ENCODE peak calls at places on chromosomes 13 and 19, in five cellular contexts. J is cardiac fibroblast, P is left ventricle myocardium inferior, M is HFF-Myc, H is astrocyte of the cerebellum. G is an unnamed sample.

GRCh38 chr13:109485136-109485794 is 301.1 kb downstream of the IRS2 start:
- DNase-seq in J (no peak), P (no peak), M (no peak), H (no peak), G (no peak)

GRCh38 chr19:4556574-4557185 is 2.8 kb downstream of the SEMA6B start:
- DNase-seq in J (peak), P (no peak), M (no peak), H (no peak), G (no peak)

GRCh38 chr13:44410328-44410859 is 36.8 kb downstream of the SERP2 start:
- DNase-seq in J (no peak), P (no peak), M (no peak), H (no peak), G (no peak)

GRCh38 chr13:25347156-25347555 is 24.6 kb upstream of the ATP8A2 start:
- DNase-seq in J (no peak), P (no peak), M (no peak), H (no peak), G (no peak)

GRCh38 chr19:5330307-5330720 is 10.3 kb downstream of the PTPRS start:
- DNase-seq in J (no peak), P (no peak), M (no peak), H (no peak), G (no peak)

GRCh38 chr13:40732658-40733057 is 38.3 kb downstream of the MRPS31 start:
- DNase-seq in J (no peak), P (no peak), M (no peak), H (no peak), G (no peak)

GRCh38 chr13:67402546-67402945 is 172.4 kb upstream of the PCDH9 start:
- DNase-seq in J (no peak), P (no peak), M (no peak), H (no peak), G (no peak)

GRCh38 chr19:6967962-6968361 is 53.3 kb downstream of the MBD3L2B start:
- DNase-seq in J (no peak), P (no peak), M (no peak), H (no peak), G (no peak)

GRCh38 chr19:8489591-8490394 is 12.6 kb downstream of the PRAM1 start:
- DNase-seq in J (no peak), P (no peak), M (no peak), H (no peak), G (no peak)

GRCh38 chr19:44947041-44947581 is 1.3 kb downstream of the APOC2 start:
- DNase-seq in J (no peak), P (no peak), M (no peak), H (no peak), G (no peak)

GRCh38 chr13:98976338-98976737 is 1.5 kb downstream of the DOCK9 start:
- DNase-seq in J (peak), P (no peak), M (no peak), H (peak), G (no peak)

GRCh38 chr19:56595548-56595899 is 422 bp downstream of the ZNF71 start:
- DNase-seq in J (no peak), P (no peak), M (no peak), H (no peak), G (no peak)

GRCh38 chr19:27972291-27973040 is 1240.5 kb downstream of the UQCRFS1 start:
- DNase-seq in J (peak), P (no peak), M (no peak), H (peak), G (no peak)

DNA sequence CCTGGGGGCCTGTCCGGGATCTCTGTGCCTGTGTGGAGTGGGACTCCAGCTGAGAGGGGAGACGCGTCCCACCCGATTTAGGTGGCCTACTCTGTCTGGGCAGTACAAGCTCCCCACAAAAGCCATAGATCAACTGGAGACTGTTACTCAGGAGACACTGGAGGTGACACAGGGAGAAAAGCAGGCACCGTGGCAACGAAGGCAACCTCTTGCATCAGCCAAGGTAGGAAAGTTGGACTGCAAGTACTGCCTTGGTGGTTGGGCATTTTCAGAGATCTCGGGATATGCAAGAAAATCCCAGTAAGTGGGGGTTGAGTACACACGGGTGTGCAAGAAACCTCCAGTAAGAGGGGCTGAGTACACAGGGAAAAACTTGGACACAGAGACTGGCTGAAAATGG is 1060.0 kb upstream of the MIR17HG start:
- DNase-seq in J (no peak), P (no peak), M (no peak), H (no peak), G (no peak)
- H3K4me3 ChIP-seq in J (no peak), P (no peak), M (no peak), H (no peak), G (no peak)

GRCh38 chr19:3061214-3062161 is 807 bp downstream of the TLE5 start:
- DNase-seq in J (peak), P (peak), M (no peak), H (no peak), G (no peak)
- TF ChIP-seq CTCF in J (peak), P (peak), M (no peak), H (peak), G (no peak)

GRCh38 chr19:19489804-19490204 is 25.5 kb downstream of the TSSK6 start:
- DNase-seq in J (no peak), P (no peak), M (no peak), H (no peak), G (no peak)

GRCh38 chr19:19487077-19488040 is 28.0 kb downstream of the TSSK6 start:
- DNase-seq in J (no peak), P (no peak), M (no peak), H (no peak), G (no peak)

GRCh38 chr19:19490247-19490968 is 24.9 kb downstream of the TSSK6 start:
- DNase-seq in J (peak), P (peak), M (peak), H (peak), G (no peak)

GRCh38 chr19:19488041-19488874 is 27.1 kb downstream of the TSSK6 start:
- DNase-seq in J (peak), P (no peak), M (no peak), H (no peak), G (no peak)

GRCh38 chr19:19488875-19489690 is 26.3 kb downstream of the TSSK6 start:
- DNase-seq in J (peak), P (peak), M (peak), H (peak), G (peak)
- H3K4me3 ChIP-seq in J (no peak), P (peak), M (no peak), H (no peak), G (no peak)

GRCh38 chr19:46517471-46517870 is 21.8 kb upstream of the PNMA8B start:
- DNase-seq in J (no peak), P (no peak), M (no peak), H (no peak), G (no peak)

GRCh38 chr19:46514589-46515289 is 19.1 kb upstream of the PNMA8B start:
- DNase-seq in J (no peak), P (no peak), M (no peak), H (no peak), G (no peak)

GRCh38 chr19:46513461-46514236 is 18.0 kb upstream of the PNMA8B start:
- DNase-seq in J (peak), P (peak), M (peak), H (peak), G (peak)

GRCh38 chr19:46515290-46515609 is 19.6 kb upstream of the PNMA8B start:
- DNase-seq in J (no peak), P (no peak), M (no peak), H (no peak), G (no peak)

DNA sequence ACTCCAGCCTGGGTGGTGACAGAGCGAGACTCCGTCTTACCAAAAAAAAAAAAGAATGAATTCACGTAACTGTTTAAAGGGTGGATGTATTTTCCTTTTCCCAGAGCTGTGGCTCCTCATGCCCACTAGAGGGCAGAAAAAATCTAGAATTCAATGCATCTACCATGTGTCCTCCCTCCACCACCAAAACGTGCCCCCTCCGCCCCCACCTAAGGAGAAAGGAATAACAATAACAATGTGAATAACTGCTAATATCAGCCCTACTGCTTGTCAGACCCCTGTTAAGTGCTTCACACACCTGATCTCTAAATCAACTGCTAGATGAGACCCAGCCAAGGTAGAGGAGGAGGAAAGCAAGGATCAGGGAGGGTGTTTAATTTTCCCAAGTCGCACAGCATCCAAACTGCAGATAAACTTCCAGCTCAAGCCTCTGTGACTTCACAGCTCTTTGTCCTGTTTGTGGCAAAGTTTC is 20.2 kb upstream of the PNMA8B start:
- DNase-seq in J (peak), P (no peak), M (peak), H (no peak), G (no peak)
- TF ChIP-seq CTCF in J (peak), P (peak), M (peak), H (peak), G (peak)

GRCh38 chr13:46655727-46656180 is 102.8 kb downstream of the LRCH1 start:
- DNase-seq in J (peak), P (no peak), M (no peak), H (no peak), G (no peak)

GRCh38 chr13:46654956-46655726 is 102.2 kb downstream of the LRCH1 start:
- DNase-seq in J (peak), P (no peak), M (no peak), H (no peak), G (no peak)

GRCh38 chr13:46659413-46660065 is 106.6 kb downstream of the LRCH1 start:
- DNase-seq in J (no peak), P (no peak), M (no peak), H (no peak), G (no peak)

GRCh38 chr13:46660408-46660807 is 107.4 kb downstream of the LRCH1 start:
- DNase-seq in J (no peak), P (no peak), M (no peak), H (no peak), G (no peak)

DNA sequence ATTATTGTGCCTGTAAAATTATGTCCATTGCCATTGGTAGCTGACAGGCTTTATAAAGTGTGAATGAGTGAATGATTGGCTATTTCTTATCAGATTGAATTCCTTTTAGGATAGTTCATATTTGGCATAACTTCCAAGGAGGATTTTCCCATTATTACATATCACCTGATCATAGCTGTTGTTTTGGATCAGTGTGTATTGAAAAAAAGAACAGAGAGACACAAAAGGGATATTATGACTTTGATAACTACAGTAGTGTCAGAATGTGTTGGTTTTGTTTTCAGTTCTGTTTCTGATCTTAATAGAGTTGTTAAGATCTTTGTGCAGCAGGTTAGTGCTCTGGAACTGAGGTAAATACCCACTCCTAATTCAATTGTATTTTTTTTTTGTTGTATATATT is 103.8 kb downstream of the LRCH1 start:
- DNase-seq in J (no peak), P (no peak), M (no peak), H (no peak), G (no peak)
- H3K4me3 ChIP-seq in J (no peak), P (no peak), M (no peak), H (no peak), G (no peak)

GRCh38 chr13:113625965-113626661 is 31.9 kb downstream of the ATP4B start:
- DNase-seq in J (peak), P (peak), M (peak), H (peak), G (no peak)

GRCh38 chr13:113628291-113629270 is 29.4 kb downstream of the ATP4B start:
- DNase-seq in J (no peak), P (peak), M (no peak), H (no peak), G (no peak)

GRCh38 chr13:113624235-113624587 is 33.8 kb downstream of the ATP4B start:
- DNase-seq in J (no peak), P (no peak), M (no peak), H (no peak), G (no peak)

GRCh38 chr13:113629814-113630213 is 28.2 kb downstream of the ATP4B start:
- DNase-seq in J (no peak), P (peak), M (no peak), H (no peak), G (no peak)

GRCh38 chr13:113627136-113627535 is 30.9 kb downstream of the ATP4B start:
- DNase-seq in J (no peak), P (peak), M (no peak), H (no peak), G (no peak)
- TF ChIP-seq CTCF in J (no peak), P (no peak), M (no peak), H (no peak), G (no peak)

DNA sequence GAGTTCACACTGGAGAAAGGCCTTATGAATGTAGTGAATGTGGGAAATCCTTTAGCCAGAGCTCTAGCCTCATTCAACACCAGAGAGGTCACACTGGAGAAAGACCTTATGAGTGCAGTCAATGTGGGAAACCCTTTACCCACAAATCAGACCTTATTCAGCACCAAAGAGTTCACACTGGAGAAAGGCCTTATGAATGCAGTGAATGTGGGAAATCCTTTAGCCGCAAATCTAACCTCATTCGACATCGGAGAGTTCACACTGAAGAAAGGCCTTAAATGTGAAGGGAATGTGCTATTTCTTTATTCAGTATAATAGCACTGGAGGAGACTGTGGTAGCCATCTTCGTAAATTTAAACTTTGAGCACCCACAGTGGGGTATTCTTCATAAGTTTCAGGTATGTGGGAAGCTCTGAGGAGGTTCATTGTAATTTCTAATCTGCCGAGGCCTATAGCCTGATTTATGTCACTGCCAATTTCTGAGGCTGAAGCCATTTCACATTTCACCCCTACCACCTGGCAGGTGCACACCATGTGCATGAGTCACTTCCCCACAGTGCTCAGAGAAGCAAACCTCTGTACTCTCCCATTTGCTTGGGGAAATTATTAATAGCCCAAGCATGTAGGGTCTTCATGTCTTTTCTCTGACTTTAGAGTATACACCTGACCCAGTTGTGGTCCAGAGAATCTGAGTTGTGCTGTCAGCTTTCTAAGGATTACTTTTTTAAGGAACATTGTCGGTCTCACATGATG is 6.4 kb downstream of the ZNF551 start:
- DNase-seq in J (no peak), P (no peak), M (no peak), H (no peak), G (no peak)
- H3K4me3 ChIP-seq in J (no peak), P (no peak), M (no peak), H (no peak), G (no peak)

GRCh38 chr19:46599716-46600392 is 1.3 kb upstream of the CALM3 start:
- DNase-seq in J (no peak), P (no peak), M (no peak), H (no peak), G (no peak)

GRCh38 chr19:46598372-46598917 is 2.7 kb upstream of the CALM3 start:
- DNase-seq in J (no peak), P (no peak), M (no peak), H (no peak), G (no peak)

GRCh38 chr19:46602392-46603194 is 1.5 kb downstream of the CALM3 start:
- DNase-seq in J (no peak), P (no peak), M (no peak), H (no peak), G (no peak)

GRCh38 chr19:46601318-46602224 is at the start of gene CALM3:
- DNase-seq in J (no peak), P (no peak), M (no peak), H (no peak), G (no peak)

GRCh38 chr19:46600393-46601317 is 475 bp upstream of the CALM3 start:
- DNase-seq in J (peak), P (peak), M (peak), H (peak), G (peak)
- TF ChIP-seq CTCF in J (no peak), P (no peak), M (no peak), H (no peak), G (peak)